ENCODE peak calls at places on chromosome 11, in four cellular contexts. D is CD8-positive, alpha-beta memory T cell; R is CD4-positive, CD25-positive, alpha-beta regulatory T cell; G is lower lobe of right lung. H is an unnamed sample. For H3K4me1 and H3K9me3, the result is how much of the 10 kb centered on the place peaks cover.

GRCh38 chr11:118216621-118217526 is 7.9 kb downstream of the JAML start:
- DNase-seq in D (peak), R (peak), G (no peak), H (no peak)

GRCh38 chr11:45379162-45379863 is 93.2 kb upstream of the SYT13 start:
- DNase-seq in D (no peak), R (no peak), G (no peak), H (no peak)

GRCh38 chr11:27052668-27053067 is 12.1 kb downstream of the BBOX1 start:
- DNase-seq in D (no peak), R (no peak), G (no peak), H (no peak)

GRCh38 chr11:106031210-106031845 is 9.3 kb upstream of the MSANTD4 start:
- DNase-seq in D (no peak), R (no peak), G (no peak), H (no peak)

GRCh38 chr11:116890193-116890592 is 52.8 kb upstream of the APOA1 start:
- DNase-seq in D (no peak), R (peak), G (no peak), H (no peak)

GRCh38 chr11:15336016-15336415 is 221.3 kb downstream of the INSC start:
- DNase-seq in D (no peak), R (no peak), G (no peak), H (no peak)

GRCh38 chr11:27081056-27081455 is 40.4 kb downstream of the BBOX1 start:
- DNase-seq in D (no peak), R (no peak), G (no peak), H (no peak)

GRCh38 chr11:2890466-2891241 is 5.1 kb upstream of the CDKN1C start:
- DNase-seq in D (no peak), R (no peak), G (peak), H (no peak)

GRCh38 chr11:106603971-106604370 is 414.3 kb downstream of the GUCY1A2 start:
- DNase-seq in D (no peak), R (no peak), G (no peak), H (no peak)

GRCh38 chr11:130407978-130408377 is 20.4 kb downstream of the ADAMTS8 start:
- DNase-seq in D (no peak), R (no peak), G (no peak), H (no peak)

GRCh38 chr11:85805387-85805786 is 5.6 kb downstream of the SYTL2 start:
- DNase-seq in D (no peak), R (no peak), G (no peak), H (no peak)

GRCh38 chr11:114821626-114822025 is 143.3 kb downstream of the NXPE2 start:
- DNase-seq in D (no peak), R (no peak), G (no peak), H (no peak)

GRCh38 chr11:122731500-122731913 is 76.0 kb downstream of the UBASH3B start:
- DNase-seq in D (no peak), R (no peak), G (no peak), H (no peak)

GRCh38 chr11:131897976-131898375 is 527.6 kb downstream of the NTM start:
- DNase-seq in D (no peak), R (no peak), G (no peak), H (no peak)

GRCh38 chr11:39113606-39114005 is 2345.8 kb downstream of the LRRC4C start:
- DNase-seq in D (no peak), R (no peak), G (no peak), H (no peak)

GRCh38 chr11:59865031-59865430 is 1.3 kb downstream of the TCN1 start:
- DNase-seq in D (no peak), R (no peak), G (no peak), H (no peak)

GRCh38 chr11:88555829-88556202 is 218.3 kb upstream of the CTSC start:
- DNase-seq in D (no peak), R (no peak), G (no peak), H (no peak)

GRCh38 chr11:62146476-62147200 is 22.8 kb downstream of the INCENP start:
- DNase-seq in D (no peak), R (no peak), G (peak), H (no peak)

GRCh38 chr11:61769169-61769920 is 16.9 kb downstream of the MYRF start:
- DNase-seq in D (no peak), R (no peak), G (peak), H (no peak)

GRCh38 chr11:112523477-112523876 is 262.8 kb upstream of the PLET1 start:
- DNase-seq in D (no peak), R (no peak), G (no peak), H (no peak)

GRCh38 chr11:1055990-1056771 is 18.5 kb upstream of the MUC2 start:
- DNase-seq in D (no peak), R (no peak), G (peak), H (peak)

GRCh38 chr11:15688351-15688792 is 573.6 kb downstream of the INSC start:
- DNase-seq in D (no peak), R (no peak), G (no peak), H (no peak)

GRCh38 chr11:1341928-1342524 is 32.6 kb upstream of the TOLLIP start:
- DNase-seq in D (no peak), R (no peak), G (no peak), H (no peak)

GRCh38 chr11:102497061-102497460 is 33.5 kb downstream of the MMP7 start:
- DNase-seq in D (no peak), R (no peak), G (no peak), H (no peak)

GRCh38 chr11:95279921-95280861 is 49.2 kb upstream of the SESN3 start:
- DNase-seq in D (no peak), R (no peak), G (no peak), H (peak)

GRCh38 chr11:62612366-62613274 is at the start of the genes EML3 and ROM1:
- DNase-seq in D (peak), R (peak), G (peak), H (peak)

GRCh38 chr11:63490551-63491239 is at the start of gene PLAAT5:
- DNase-seq in D (no peak), R (no peak), G (peak), H (peak)

GRCh38 chr11:95245038-95245437 is 14.0 kb upstream of the SESN3 start:
- DNase-seq in D (no peak), R (no peak), G (no peak), H (peak)

GRCh38 chr11:35927730-35928129 is 16.1 kb upstream of the LDLRAD3 start:
- DNase-seq in D (no peak), R (no peak), G (peak), H (no peak)

GRCh38 chr11:69644962-69645675 is 4.2 kb downstream of the CCND1 start:
- DNase-seq in D (no peak), R (no peak), G (no peak), H (no peak)

GRCh38 chr11:104164028-104164520 is at the start of gene PDGFD:
- DNase-seq in D (peak), R (peak), G (peak), H (peak)

GRCh38 chr11:72263363-72263762 is 19.4 kb upstream of the PHOX2A start:
- DNase-seq in D (no peak), R (no peak), G (no peak), H (no peak)

GRCh38 chr11:121420398-121420797 is 31.7 kb upstream of the SORL1 start:
- DNase-seq in D (no peak), R (peak), G (no peak), H (no peak)

GRCh38 chr11:11995601-11996000 is 12.8 kb downstream of the DKK3 start:
- DNase-seq in D (peak), R (peak), G (no peak), H (no peak)

GRCh38 chr11:18310800-18311340 is 11.1 kb downstream of the HPS5 start:
- DNase-seq in D (no peak), R (no peak), G (no peak), H (no peak)

GRCh38 chr11:67996622-67997459 is 7.1 kb downstream of the UNC93B1 start:
- DNase-seq in D (no peak), R (no peak), G (peak), H (peak)

GRCh38 chr11:68122936-68123539 is 1.9 kb upstream of the CHKA start:
- DNase-seq in D (no peak), R (no peak), G (peak), H (peak)

DNA sequence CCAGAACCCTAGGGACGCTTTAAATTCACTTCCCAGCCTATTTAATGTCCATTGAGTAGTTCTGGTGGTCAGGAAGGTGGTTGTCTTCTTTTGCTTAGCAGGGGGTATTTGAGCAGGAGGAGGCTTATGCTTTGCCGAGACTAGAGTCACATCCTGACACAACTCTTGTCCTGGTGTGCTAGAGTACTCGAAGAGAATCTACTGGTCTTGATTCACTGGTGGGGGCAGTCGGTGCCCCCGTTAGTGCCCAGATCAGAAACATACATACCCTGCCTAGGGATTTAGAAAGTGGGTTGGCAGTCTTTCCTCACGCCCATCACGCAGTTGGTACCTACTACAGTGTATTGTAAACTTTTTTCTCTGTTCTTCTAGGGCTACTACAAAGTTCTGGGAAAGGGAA is 2.7 kb downstream of the RPL27A start:
- DNase-seq in D (no peak), R (no peak), G (no peak), H (no peak)
- H3K4me1 ChIP-seq in D (under half), R (under half), G (under half), H (under half)

GRCh38 chr11:44065851-44066731 is at the start of gene ACCS:
- DNase-seq in D (peak), R (peak), G (peak), H (peak)
- H3K4me3 ChIP-seq in D (peak), R (peak), G (peak), H (peak)

DNA sequence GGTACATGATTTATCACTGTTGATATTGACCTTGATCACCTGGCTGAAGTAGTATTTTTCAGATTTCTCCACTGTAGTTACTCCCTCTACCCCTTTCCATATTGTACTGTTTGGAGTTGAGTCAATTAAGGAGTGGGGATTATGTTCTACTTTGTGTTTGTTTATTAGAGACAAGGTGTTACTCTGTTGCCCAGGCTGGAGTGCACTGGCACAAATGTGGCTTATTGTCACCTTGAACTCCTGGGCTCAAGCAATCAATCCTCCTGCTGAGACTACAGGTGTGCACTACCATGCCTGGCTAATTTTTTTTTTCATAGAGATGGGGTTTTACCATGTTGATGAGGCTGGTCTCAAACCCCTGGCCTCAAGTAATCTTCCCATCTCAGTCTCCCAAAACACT is 85.3 kb upstream of the CCDC90B start:
- DNase-seq in D (no peak), R (no peak), G (no peak), H (no peak)
- H3K9me3 ChIP-seq in D (under half), R (under half), G (under half), H (under half)

DNA sequence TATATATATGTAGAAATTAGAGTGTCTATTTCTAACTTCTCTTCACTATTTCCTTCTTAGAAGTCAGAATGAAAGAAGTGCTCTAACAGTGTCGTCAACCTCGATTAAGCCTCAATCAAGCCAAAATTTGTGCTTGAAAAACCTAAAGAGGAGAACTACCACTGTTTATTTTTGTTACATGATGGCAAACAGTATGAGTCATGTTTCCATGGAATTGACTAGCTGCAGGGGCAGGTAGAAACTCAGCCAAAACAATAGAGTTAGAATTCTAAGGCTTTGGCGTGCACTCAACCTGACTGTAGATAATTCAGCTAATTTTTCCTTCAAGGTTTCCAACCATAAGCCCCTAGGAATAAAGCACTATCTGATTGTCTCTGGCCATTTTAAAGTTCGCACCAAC is 415.9 kb downstream of the ETS1 start:
- DNase-seq in D (no peak), R (no peak), G (no peak), H (no peak)
- H3K4me1 ChIP-seq in D (under half), R (under half), G (under half), H (under half)

H was measured in HAP-1.